ENCODE peak calls at places on chromosomes 16 and 17, in six cellular contexts. B is WTC11, H is H1, E is K562, U is endothelial cell of umbilical vein, D is HepG2. Y is an unnamed sample.
A peak's percentile ranks its signal among the peaks of the same experiment; 100 is the strongest.

GRCh38 chr17:63117431-63117830 is 151.4 kb downstream of the TANC2 start:
- DNase-seq in B (no peak), H (no peak), E (peak; percentile 6), U (no peak), D (no peak), Y (no peak)

GRCh38 chr17:39014795-39015545 is 47.8 kb upstream of the FBXO47 start:
- DNase-seq in B (no peak), H (no peak), E (no peak), U (no peak), D (no peak), Y (no peak)

GRCh38 chr16:9095171-9095570 is 3.7 kb downstream of the HAPSTR1 start:
- DNase-seq in B (no peak), H (no peak), E (no peak), U (no peak), D (no peak), Y (no peak)

GRCh38 chr17:10042589-10043244 is 137.6 kb upstream of the RCVRN start:
- DNase-seq in B (no peak), H (no peak), E (no peak), U (no peak), D (no peak), Y (no peak)

GRCh38 chr17:48907713-48908046 is 527 bp upstream of the UBE2Z start:
- DNase-seq in B (no peak), H (no peak), E (no peak), U (no peak), D (no peak), Y (no peak)

GRCh38 chr16:88678224-88678979 is 7.9 kb downstream of the SNAI3 start:
- DNase-seq in B (no peak), H (no peak), E (no peak), U (no peak), D (no peak), Y (no peak)

GRCh38 chr17:68288804-68289203 is 2.1 kb downstream of the SLC16A6 start:
- DNase-seq in B (no peak), H (no peak), E (no peak), U (no peak), D (no peak), Y (no peak)

GRCh38 chr16:76459111-76459510 is 181.9 kb downstream of the CNTNAP4 start:
- DNase-seq in B (no peak), H (no peak), E (no peak), U (no peak), D (no peak), Y (no peak)

GRCh38 chr16:72938426-72939164 is 109.3 kb downstream of the ZFHX3 start:
- DNase-seq in B (no peak), H (no peak), E (no peak), U (peak; percentile 72), D (no peak), Y (peak; percentile 59)

GRCh38 chr17:62653831-62654829 is 26.7 kb downstream of the MRC2 start:
- DNase-seq in B (peak; percentile 16), H (no peak), E (peak; percentile 41), U (no peak), D (no peak), Y (no peak)

GRCh38 chr17:32486701-32487459 is at the start of gene CDK5R1:
- DNase-seq in B (peak; percentile 77), H (no peak), E (peak; percentile 86), U (peak; percentile 54), D (peak; percentile 41), Y (peak; percentile 55)

GRCh38 chr17:29115906-29116651 is 64.1 kb downstream of the MYO18A start:
- DNase-seq in B (peak; percentile 76), H (peak; percentile 70), E (peak; percentile 57), U (peak; percentile 35), D (peak; percentile 36), Y (peak; percentile 78)

GRCh38 chr16:27499659-27500055 is 50.1 kb downstream of the GTF3C1 start:
- DNase-seq in B (no peak), H (no peak), E (no peak), U (no peak), D (no peak), Y (no peak)

GRCh38 chr16:55735120-55735781 is 79.5 kb downstream of the SLC6A2 start:
- DNase-seq in B (no peak), H (no peak), E (no peak), U (no peak), D (no peak), Y (no peak)

GRCh38 chr17:66076546-66077190 is 115.3 kb downstream of the CEP112 start:
- DNase-seq in B (no peak), H (no peak), E (no peak), U (peak; percentile 9), D (no peak), Y (no peak)

GRCh38 chr17:69528035-69528434 is 113.5 kb downstream of the MAP2K6 start:
- DNase-seq in B (no peak), H (no peak), E (no peak), U (no peak), D (no peak), Y (no peak)

GRCh38 chr17:69518951-69519350 is 104.5 kb downstream of the MAP2K6 start:
- DNase-seq in B (no peak), H (no peak), E (no peak), U (peak; percentile 61), D (no peak), Y (no peak)

GRCh38 chr17:69524854-69525253 is 110.4 kb downstream of the MAP2K6 start:
- DNase-seq in B (no peak), H (no peak), E (no peak), U (no peak), D (no peak), Y (no peak)

GRCh38 chr17:69525920-69526841 is 111.7 kb downstream of the MAP2K6 start:
- DNase-seq in B (peak; percentile 36), H (peak; percentile 13), E (peak; percentile 37), U (peak; percentile 82), D (peak; percentile 65), Y (peak; percentile 74)

DNA sequence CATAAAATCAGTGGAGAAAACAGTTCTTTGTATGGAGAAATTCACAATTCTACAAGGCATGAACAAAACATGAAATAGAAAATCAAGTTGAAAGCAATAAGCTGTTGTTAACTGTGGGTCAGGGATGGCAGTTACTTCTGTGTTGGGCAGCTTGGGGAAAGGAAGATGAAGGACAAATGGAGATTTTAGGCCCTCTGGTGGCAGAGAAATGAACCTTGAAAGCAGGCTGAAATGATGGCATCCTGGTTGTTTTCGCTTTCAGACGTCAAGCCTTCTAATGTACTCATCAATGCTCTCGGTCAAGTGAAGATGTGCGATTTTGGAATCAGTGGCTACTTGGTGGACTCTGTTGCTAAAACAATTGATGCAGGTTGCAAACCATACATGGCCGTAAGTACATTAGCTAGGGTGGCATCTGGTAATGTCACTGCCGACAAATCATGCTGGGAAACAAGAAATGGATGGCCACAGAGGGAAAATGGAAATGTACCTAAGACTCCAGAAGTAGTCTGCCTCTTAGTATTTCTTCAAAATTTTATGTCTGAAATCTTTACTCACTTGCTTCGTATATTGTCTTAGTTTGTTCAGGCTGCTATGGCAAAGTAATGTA is 108.9 kb downstream of the MAP2K6 start:
- DNase-seq in B (no peak), H (peak; percentile 21), E (peak; percentile 7), U (peak; percentile 76), D (peak; percentile 58), Y (peak; percentile 28)
- TF ChIP-seq JUN in B (no peak), H (no peak), E (no peak), U (no peak), D (no peak), Y (no peak)

GRCh38 chr16:62283-62682 is 8.7 kb downstream of the SNRNP25 start:
- DNase-seq in B (no peak), H (no peak), E (no peak), U (no peak), D (no peak), Y (no peak)
- TF ChIP-seq JUN in B (no peak), H (no peak), E (no peak), U (no peak), D (no peak), Y (no peak)

GRCh38 chr17:51029568-51030463 is 90.9 kb downstream of the SPAG9 start:
- DNase-seq in B (no peak), H (no peak), E (no peak), U (peak; percentile 61), D (no peak), Y (no peak)
- TF ChIP-seq JUN in B (no peak), H (no peak), E (no peak), U (no peak), D (no peak), Y (no peak)

GRCh38 chr17:40348136-40348504 is 16.4 kb downstream of the GJD3 start:
- DNase-seq in B (no peak), H (no peak), E (no peak), U (no peak), D (no peak), Y (no peak)

GRCh38 chr17:40348562-40349476 is 15.7 kb downstream of the GJD3 start:
- DNase-seq in B (no peak), H (no peak), E (no peak), U (no peak), D (no peak), Y (no peak)

GRCh38 chr17:40350410-40351184 is 13.9 kb downstream of the GJD3 start:
- DNase-seq in B (no peak), H (no peak), E (no peak), U (no peak), D (no peak), Y (no peak)

GRCh38 chr17:40351185-40352043 is 13.1 kb downstream of the GJD3 start:
- DNase-seq in B (no peak), H (no peak), E (no peak), U (no peak), D (no peak), Y (no peak)

DNA sequence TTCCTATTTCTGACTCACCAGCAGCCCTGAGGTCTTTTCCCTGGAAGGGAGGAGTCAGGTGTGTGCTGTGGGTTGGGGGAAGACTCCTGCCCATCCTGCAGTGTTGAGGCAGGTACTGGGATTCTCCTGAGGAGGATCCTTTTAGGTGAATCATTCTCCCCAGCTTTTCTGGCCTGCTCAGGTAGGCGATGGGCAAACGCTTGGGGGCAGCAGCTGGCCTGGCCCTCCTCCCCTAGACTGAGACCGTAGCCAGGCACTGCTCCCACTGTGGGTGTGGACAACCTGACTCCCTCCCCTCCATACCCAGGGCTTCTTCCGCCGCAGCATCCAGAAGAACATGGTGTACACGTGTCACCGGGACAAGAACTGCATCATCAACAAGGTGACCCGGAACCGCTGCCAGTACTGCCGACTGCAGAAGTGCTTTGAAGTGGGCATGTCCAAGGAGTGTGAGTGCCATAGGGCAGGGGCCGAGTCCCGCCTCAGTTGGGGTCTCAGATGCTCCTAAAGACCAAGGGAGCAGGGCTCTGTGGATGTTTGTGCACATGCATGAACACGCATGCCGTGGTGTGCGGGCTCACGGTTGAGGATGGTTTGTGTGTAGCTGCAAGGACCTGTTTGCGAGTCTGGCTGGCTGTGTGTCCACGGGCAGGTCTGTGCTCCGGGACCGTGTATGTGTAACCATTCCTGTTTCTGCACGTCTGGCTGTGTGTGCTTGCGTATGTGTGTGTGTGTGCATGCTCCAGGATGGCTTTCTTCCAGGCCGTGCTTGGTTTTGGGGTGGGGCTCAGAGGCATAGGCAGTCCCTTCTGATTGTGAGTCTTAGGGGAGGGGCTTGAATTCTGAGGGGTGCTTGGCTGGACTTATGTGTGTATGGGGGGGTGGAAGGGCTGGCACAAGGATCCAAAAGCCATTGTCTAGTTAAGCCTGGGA is 14.8 kb downstream of the GJD3 start:
- DNase-seq in B (no peak), H (no peak), E (no peak), U (no peak), D (no peak), Y (no peak)
- TF ChIP-seq JUN in B (no peak), H (no peak), E (no peak), U (no peak), D (no peak), Y (no peak)

GRCh38 chr17:54102246-54102645 is 279.5 kb downstream of the KIF2B start:
- DNase-seq in B (no peak), H (no peak), E (no peak), U (no peak), D (no peak), Y (no peak)
- TF ChIP-seq JUN in B (no peak), H (no peak), E (no peak), U (no peak), D (no peak), Y (no peak)

Y was measured in A549.